ENCODE peak calls at places on chromosomes 4 and X, in four cellular contexts. O is GM12878, P is K562, N is HL-60. Q is an unnamed sample.

GRCh38 chrX:73877687-73878086 is 314.7 kb downstream of the CHIC1 start:
- DNase-seq in O (no peak), P (no peak), N (no peak), Q (no peak)

GRCh38 chr4:24890561-24890960 is 22.3 kb downstream of the CCDC149 start:
- DNase-seq in O (no peak), P (no peak), N (no peak), Q (no peak)

GRCh38 chr4:74374561-74375327 is 9.8 kb downstream of the EREG start:
- DNase-seq in O (no peak), P (no peak), N (peak), Q (no peak)

GRCh38 chr4:1249148-1249730 is 309 bp upstream of the CTBP1 start:
- DNase-seq in O (no peak), P (peak), N (peak), Q (peak)

GRCh38 chrX:8738588-8739189 is 6.8 kb upstream of the ANOS1 start:
- DNase-seq in O (no peak), P (peak), N (no peak), Q (no peak)

GRCh38 chrX:66110112-66110511 is 53.9 kb upstream of the HEPH start:
- DNase-seq in O (no peak), P (peak), N (peak), Q (no peak)

GRCh38 chrX:28582494-28582893 is 4.8 kb upstream of the IL1RAPL1 start:
- DNase-seq in O (no peak), P (no peak), N (no peak), Q (no peak)

GRCh38 chr4:53477666-53478065 is 100.2 kb downstream of the FIP1L1 start:
- DNase-seq in O (no peak), P (no peak), N (no peak), Q (no peak)

GRCh38 chrX:50202539-50202938 is 1.7 kb upstream of the AKAP4 start:
- DNase-seq in O (no peak), P (no peak), N (no peak), Q (no peak)

DNA sequence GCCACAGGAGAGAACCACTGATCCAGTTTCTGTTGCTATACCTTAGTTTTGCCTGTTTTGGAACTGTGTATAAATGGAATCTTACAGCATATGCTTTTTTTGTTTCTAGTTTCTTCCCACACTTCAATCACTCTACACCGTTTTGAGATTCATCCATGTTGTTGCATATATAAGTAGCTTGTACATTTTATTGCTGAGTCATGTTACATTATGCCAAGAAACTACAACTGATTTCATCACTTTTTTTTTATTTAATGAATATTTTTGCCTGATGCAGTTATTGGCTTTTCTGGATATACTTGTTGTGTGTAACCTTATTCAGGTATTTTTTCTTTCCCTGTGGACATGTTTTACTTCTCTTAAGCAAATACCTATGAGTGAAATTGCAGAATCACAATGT is 1135.9 kb downstream of the RAPGEF2 start:
- DNase-seq in O (no peak), P (no peak), N (no peak), Q (no peak)
- TF ChIP-seq SPI1 in O (no peak), P (no peak), N (no peak), Q (no peak)

GRCh38 chr4:140233811-140234696 is 80.1 kb upstream of the MAML3 start:
- DNase-seq in O (no peak), P (no peak), N (no peak), Q (no peak)
- TF ChIP-seq SPI1 in O (no peak), P (no peak), N (no peak), Q (no peak)

DNA sequence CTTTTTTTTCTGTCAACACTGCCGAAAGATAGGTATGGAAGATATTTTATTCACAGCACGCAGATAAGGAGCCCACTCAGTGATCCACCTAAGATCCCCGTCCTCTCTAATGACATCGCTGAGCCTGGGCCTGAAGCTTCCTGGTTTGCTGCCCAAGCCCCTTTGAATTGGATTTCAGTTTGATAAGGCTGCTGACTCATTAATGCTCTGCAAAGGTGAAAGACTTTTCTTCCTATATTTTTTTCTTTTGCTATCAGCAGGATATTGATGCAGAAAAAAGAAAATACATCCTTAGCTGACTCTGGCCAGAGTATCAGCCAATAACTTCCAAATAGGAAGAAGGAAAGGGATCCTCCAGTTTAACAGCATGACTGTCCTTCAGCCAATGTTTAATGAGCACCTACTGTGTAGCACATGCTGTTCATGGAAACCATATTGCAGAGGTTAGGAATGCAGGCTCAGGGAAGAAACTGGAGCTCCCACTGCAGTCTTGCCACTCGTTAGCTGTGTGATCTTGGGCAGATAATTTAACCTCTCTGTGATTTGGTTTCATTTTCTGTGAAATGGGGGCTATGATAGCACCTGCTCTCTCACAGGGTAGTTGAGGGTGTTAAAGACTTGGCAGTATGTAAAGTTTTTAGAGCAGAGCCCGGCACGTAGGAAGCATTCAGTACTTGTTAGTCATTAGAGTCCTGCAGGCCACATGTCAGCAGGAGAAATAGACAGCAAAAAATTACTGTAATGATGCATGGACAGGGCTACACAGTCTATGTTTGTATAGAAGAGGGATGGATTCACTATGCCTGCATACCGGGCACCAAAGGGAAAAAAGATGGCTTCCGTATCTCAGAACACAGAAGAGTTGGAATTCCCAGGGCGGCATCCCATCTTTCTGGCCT is 39.3 kb downstream of the EVC start:
- DNase-seq in O (no peak), P (no peak), N (no peak), Q (no peak)
- TF ChIP-seq SPI1 in O (no peak), P (no peak), N (no peak), Q (no peak)

GRCh38 chr4:52051615-52052474 is 741 bp downstream of the SPATA18 start:
- DNase-seq in O (no peak), P (no peak), N (peak), Q (peak)
- TF ChIP-seq SPI1 in O (no peak), P (no peak), N (no peak), Q (no peak)

GRCh38 chr4:16443504-16444088 is 217.3 kb upstream of the TAPT1 start:
- DNase-seq in O (no peak), P (peak), N (no peak), Q (peak)
- TF ChIP-seq SPI1 in O (no peak), P (no peak), N (no peak), Q (no peak)

Q was measured in GM12891.